ENCODE peak calls at places on chromosomes 13 and 19, in four cellular contexts. T is cardiac muscle cell, N is neural progenitor cell, S is fibroblast of lung. Y is an unnamed sample.
A peak's percentile ranks its signal among the peaks of the same experiment; 100 is the strongest.

GRCh38 chr13:87123987-87124784 is 547.0 kb upstream of the SLITRK5 start:
- DNase-seq in T (peak; percentile 19), N (peak; percentile 59), S (peak; percentile 100), Y (no peak)

GRCh38 chr13:109397285-109397684 is 389.1 kb downstream of the IRS2 start:
- DNase-seq in T (no peak), N (no peak), S (no peak), Y (no peak)

GRCh38 chr19:55440411-55441105 is 2.5 kb downstream of the SHISA7 start:
- DNase-seq in T (no peak), N (peak; percentile 60), S (no peak), Y (no peak)

GRCh38 chr19:48330012-48330681 is 4.8 kb downstream of the EMP3 start:
- DNase-seq in T (peak; percentile 90), N (peak; percentile 93), S (peak; percentile 48), Y (peak; percentile 90)

GRCh38 chr13:64937302-64937701 is 2292.8 kb downstream of the PCDH9 start:
- DNase-seq in T (no peak), N (no peak), S (no peak), Y (no peak)

GRCh38 chr13:43422061-43422460 is 364.7 kb downstream of the ENOX1 start:
- DNase-seq in T (no peak), N (no peak), S (no peak), Y (no peak)

GRCh38 chr13:83065136-83065535 is 817.1 kb downstream of the SLITRK1 start:
- DNase-seq in T (no peak), N (no peak), S (peak; percentile 86), Y (peak; percentile 77)

GRCh38 chr19:13996928-13997636 is 9.0 kb downstream of the RFX1 start:
- DNase-seq in T (no peak), N (no peak), S (no peak), Y (no peak)

GRCh38 chr19:14139944-14140343 is 3.6 kb upstream of the ASF1B start:
- DNase-seq in T (no peak), N (peak; percentile 77), S (no peak), Y (no peak)

GRCh38 chr13:110340812-110341444 is 33.8 kb downstream of the COL4A2 start:
- DNase-seq in T (peak; percentile 28), N (no peak), S (peak; percentile 87), Y (peak; percentile 55)

GRCh38 chr13:106348032-106348431 is 187.4 kb downstream of the EFNB2 start:
- DNase-seq in T (peak; percentile 23), N (peak; percentile 33), S (peak; percentile 73), Y (no peak)

GRCh38 chr19:38734426-38735256 is 9.6 kb downstream of the CAPN12 start:
- DNase-seq in T (no peak), N (peak; percentile 41), S (peak; percentile 30), Y (no peak)

GRCh38 chr19:38735257-38735686 is 9.0 kb downstream of the CAPN12 start:
- DNase-seq in T (peak; percentile 46), N (peak; percentile 72), S (no peak), Y (no peak)

GRCh38 chr19:38733493-38734175 is 10.6 kb downstream of the CAPN12 start:
- DNase-seq in T (no peak), N (no peak), S (no peak), Y (no peak)

GRCh38 chr19:38733241-38733492 is 11.1 kb downstream of the CAPN12 start:
- DNase-seq in T (no peak), N (no peak), S (no peak), Y (no peak)

GRCh38 chr19:38734176-38734425 is 10.2 kb downstream of the CAPN12 start:
- DNase-seq in T (no peak), N (no peak), S (no peak), Y (no peak)
- H3K4me3 ChIP-seq in T (no peak overlapping the region), N (no peak overlapping the region), S (no peak overlapping the region), Y (no peak overlapping the region)

DNA sequence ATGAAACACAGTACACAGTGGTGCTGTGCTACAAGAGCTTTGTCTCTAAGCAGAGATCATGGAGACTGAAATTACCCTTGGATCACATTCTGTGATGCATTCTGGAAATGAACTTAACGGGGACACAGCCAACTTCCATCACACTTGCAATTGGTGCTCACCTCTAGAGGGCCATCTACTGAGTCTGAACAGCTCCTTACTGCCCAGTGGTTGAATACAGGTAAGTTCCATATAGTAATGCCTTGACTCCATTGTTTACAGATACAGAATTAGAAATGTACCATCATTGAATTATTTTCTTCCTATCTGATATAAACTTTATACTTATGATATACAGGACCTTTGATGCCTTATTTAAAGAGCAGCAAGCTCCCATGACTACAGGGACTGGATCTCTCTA is 686.4 kb downstream of the PCDH9 start:
- DNase-seq in T (no peak), N (no peak), S (no peak), Y (no peak)
- TF ChIP-seq CTCF in T (no peak), N (peak; percentile 24), S (no peak), Y (no peak)

GRCh38 chr19:21833733-21834132 is 2.2 kb downstream of the ZNF43 start:
- DNase-seq in T (no peak), N (no peak), S (no peak), Y (no peak)

GRCh38 chr19:21838646-21839045 is 2.7 kb upstream of the ZNF43 start:
- DNase-seq in T (no peak), N (no peak), S (peak; percentile 13), Y (no peak)

GRCh38 chr19:21835810-21836444 is at the start of gene ZNF43:
- DNase-seq in T (peak; percentile 95), N (peak; percentile 96), S (peak; percentile 94), Y (peak; percentile 99)

GRCh38 chr19:21839966-21840365 is 4.0 kb upstream of the ZNF43 start:
- DNase-seq in T (no peak), N (no peak), S (no peak), Y (no peak)

DNA sequence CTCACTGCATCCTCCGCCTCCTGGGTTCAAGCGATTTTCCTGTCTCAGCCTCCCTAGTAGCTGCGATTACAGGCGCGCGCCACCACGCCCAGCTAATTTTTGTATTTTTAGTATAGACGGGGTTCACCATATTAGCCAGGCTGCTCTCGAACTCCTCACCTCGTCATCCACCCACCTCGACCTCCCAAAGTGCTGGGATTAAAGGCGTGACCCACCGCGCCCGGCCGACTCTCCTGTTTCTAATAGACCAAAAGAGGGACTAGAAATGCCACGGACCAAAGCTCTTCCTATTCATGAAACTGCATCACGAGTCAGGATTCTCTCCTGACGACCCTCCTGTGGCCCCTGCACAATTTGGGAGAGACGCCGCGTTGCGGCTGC is 563 bp downstream of the ZNF43 start:
- DNase-seq in T (no peak), N (no peak), S (no peak), Y (peak; percentile 30)
- H3K4me3 ChIP-seq in T (peak overlapping the region; percentile 76), N (peak overlapping the region; percentile 72), S (peak overlapping the region; percentile 74), Y (peak overlapping the region; percentile 72)

GRCh38 chr13:113210834-113211233 is 1.4 kb downstream of the CUL4A start:
- DNase-seq in T (no peak), N (no peak), S (no peak), Y (no peak)

GRCh38 chr13:113207890-113208423 is 512 bp downstream of the PCID2 start:
- DNase-seq in T (peak; percentile 60), N (peak; percentile 76), S (peak; percentile 61), Y (peak; percentile 33)

GRCh38 chr13:113209336-113209879 is at the start of gene CUL4A:
- DNase-seq in T (peak; percentile 90), N (peak; percentile 95), S (peak; percentile 70), Y (peak; percentile 84)

GRCh38 chr13:113209880-113210421 is 538 bp downstream of the CUL4A start:
- DNase-seq in T (peak; percentile 60), N (peak; percentile 62), S (peak; percentile 59), Y (peak; percentile 74)

DNA sequence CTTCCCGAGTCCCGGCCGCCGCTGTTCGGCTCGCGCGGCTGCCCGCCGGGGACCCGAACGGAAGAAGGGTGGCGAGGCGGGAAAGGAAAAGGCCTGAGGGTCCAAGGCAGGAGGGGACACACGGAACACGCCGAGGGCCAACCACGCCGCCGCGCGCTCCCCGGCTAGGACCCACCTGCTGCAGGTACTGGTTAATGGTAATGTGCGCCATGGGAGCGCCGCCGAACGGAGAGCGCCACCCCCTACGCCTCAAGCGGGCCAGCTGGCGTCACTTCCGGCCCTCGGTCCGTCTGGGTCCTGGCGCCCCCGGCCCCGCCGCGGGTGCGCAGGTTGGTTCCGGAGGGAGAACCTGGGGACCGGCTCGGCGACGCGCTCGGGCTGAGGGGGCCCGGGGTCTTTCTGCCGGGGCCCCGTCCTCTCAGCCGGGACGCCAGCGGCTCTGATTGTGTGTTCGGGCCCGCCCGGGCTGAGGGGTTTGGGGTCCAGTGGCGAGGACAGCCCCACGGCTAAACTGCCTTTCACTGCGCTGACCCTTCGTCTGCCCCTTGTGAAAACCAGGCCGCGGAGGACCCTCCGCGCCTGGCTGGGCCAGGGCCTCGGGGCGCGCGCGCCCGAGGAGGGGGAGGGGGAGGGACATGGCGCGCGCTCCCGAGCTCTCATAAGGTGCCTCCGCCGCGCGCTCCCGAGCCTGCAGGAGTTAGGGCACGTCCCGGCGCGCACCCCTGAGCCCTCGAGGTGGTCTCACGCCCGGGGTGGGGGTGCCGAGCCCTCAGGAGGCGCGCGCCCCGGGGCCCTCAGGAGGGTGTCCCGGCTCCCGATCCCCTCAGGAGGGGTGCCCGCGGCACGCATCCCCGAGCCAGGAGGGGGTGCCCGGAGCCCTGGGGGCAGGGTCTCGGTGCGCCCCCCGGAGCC is at the start of gene PCID2:
- DNase-seq in T (peak; percentile 94), N (peak; percentile 96), S (peak; percentile 88), Y (peak; percentile 97)
- TF ChIP-seq CTCF in T (no peak), N (peak; percentile 8), S (no peak), Y (no peak)

GRCh38 chr13:34462843-34463242 is 479.2 kb upstream of the NBEA start:
- DNase-seq in T (no peak), N (no peak), S (peak; percentile 87), Y (no peak)
- H3K4me3 ChIP-seq in T (no peak overlapping the region), N (no peak overlapping the region), S (no peak overlapping the region), Y (no peak overlapping the region)

GRCh38 chr19:12838182-12838890 is at the start of gene MAST1:
- DNase-seq in T (peak; percentile 86), N (peak; percentile 91), S (no peak), Y (peak; percentile 45)
- TF ChIP-seq CTCF in T (no peak), N (peak; percentile 66), S (no peak), Y (peak; percentile 22)

GRCh38 chr19:4390017-4390861 is 10.1 kb downstream of the SH3GL1 start:
- DNase-seq in T (peak; percentile 88), N (peak; percentile 87), S (peak; percentile 61), Y (peak; percentile 43)
- H3K4me3 ChIP-seq in T (peak overlapping the region; percentile 15), N (peak overlapping the region; percentile 30), S (no peak overlapping the region), Y (no peak overlapping the region)

DNA sequence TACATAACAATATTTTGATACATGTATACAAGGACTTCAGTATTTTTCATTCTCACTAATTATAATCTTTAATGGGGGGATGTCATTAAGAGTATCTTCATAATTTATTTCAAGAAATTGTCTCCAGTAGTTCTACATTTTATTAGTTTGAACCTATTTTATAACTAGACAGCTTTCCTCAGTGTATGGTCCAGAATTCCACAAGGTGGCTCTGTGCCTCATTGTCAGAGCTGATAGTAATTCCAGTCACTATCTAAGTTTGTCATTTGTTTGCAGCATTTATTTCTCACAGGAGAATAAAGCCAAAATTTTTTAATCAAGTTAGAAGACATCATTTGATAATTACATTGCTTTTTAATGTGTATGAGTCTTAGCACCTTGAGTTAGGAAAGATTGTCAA is 1633.0 kb upstream of the PCDH20 start:
- DNase-seq in T (no peak), N (no peak), S (no peak), Y (no peak)
- TF ChIP-seq CTCF in T (no peak), N (peak; percentile 35), S (no peak), Y (no peak)

GRCh38 chr19:1445185-1445931 is 4.6 kb upstream of the APC2 start:
- DNase-seq in T (peak; percentile 78), N (peak; percentile 82), S (no peak), Y (peak; percentile 77)
- H3K4me3 ChIP-seq in T (peak overlapping the region; percentile 53), N (peak overlapping the region; percentile 49), S (peak overlapping the region; percentile 5), Y (peak overlapping the region; percentile 45)